ENCODE peak calls at places on chromosomes 1 and 21, in six cellular contexts. P, Q, T, F, B and N are unnamed samples.

GRCh38 chr1:38953433-38953860 is 11.8 kb upstream of the RHBDL2 start:
- DNase-seq in P (no peak), Q (no peak), T (no peak), F (no peak), B (no peak), N (no peak)

GRCh38 chr1:24277420-24278169 is 41.6 kb upstream of the GRHL3 start:
- DNase-seq in P (no peak), Q (no peak), T (no peak), F (peak; percentile 77), B (no peak), N (no peak)

GRCh38 chr1:27655151-27655929 is 16.7 kb downstream of the IFI6 start:
- DNase-seq in P (no peak), Q (no peak), T (no peak), F (no peak), B (no peak), N (no peak)

GRCh38 chr1:174800221-174800791 is 199.4 kb upstream of the CACYBP start:
- DNase-seq in P (no peak), Q (no peak), T (peak; percentile 6), F (no peak), B (no peak), N (no peak)

GRCh38 chr1:113530021-113530420 is 139.7 kb downstream of the MAGI3 start:
- DNase-seq in P (no peak), Q (no peak), T (no peak), F (no peak), B (no peak), N (no peak)

GRCh38 chr1:6351480-6352137 is 42.0 kb downstream of the ACOT7 start:
- DNase-seq in P (no peak), Q (peak; percentile 60), T (no peak), F (no peak), B (no peak), N (no peak)

GRCh38 chr1:205536759-205537361 is 32.4 kb downstream of the CDK18 start:
- DNase-seq in P (no peak), Q (no peak), T (no peak), F (no peak), B (peak; percentile 71), N (peak; percentile 43)

GRCh38 chr1:76491737-76492136 is 375.5 kb upstream of the ST6GALNAC5 start:
- DNase-seq in P (no peak), Q (no peak), T (no peak), F (no peak), B (no peak), N (no peak)

GRCh38 chr1:18233176-18233864 is 125.7 kb downstream of the IGSF21 start:
- DNase-seq in P (no peak), Q (no peak), T (no peak), F (no peak), B (no peak), N (no peak)

GRCh38 chr1:75594327-75594726 is 16.6 kb downstream of the SLC44A5 start:
- DNase-seq in P (no peak), Q (no peak), T (no peak), F (no peak), B (no peak), N (no peak)

GRCh38 chr1:228555074-228555989 is 68.2 kb downstream of the RNF187 start:
- DNase-seq in P (no peak), Q (no peak), T (peak; percentile 17), F (no peak), B (peak; percentile 77), N (no peak)

GRCh38 chr21:37358392-37358791 is 8.2 kb upstream of the DYRK1A start:
- DNase-seq in P (no peak), Q (no peak), T (no peak), F (no peak), B (no peak), N (no peak)

GRCh38 chr1:67144696-67145095 is 9.9 kb upstream of the C1orf141 start:
- DNase-seq in P (no peak), Q (no peak), T (peak; percentile 26), F (no peak), B (no peak), N (no peak)
- TF ChIP-seq CTCF in P (peak; percentile 37), Q (no peak), T (peak; percentile 83), F (peak; percentile 37), B (no peak), N (peak; percentile 62)

GRCh38 chr1:111346089-111346885 is 55.6 kb downstream of the CHIA start:
- DNase-seq in P (peak; percentile 87), Q (peak; percentile 77), T (peak; percentile 87), F (peak; percentile 78), B (peak; percentile 89), N (peak; percentile 92)
- TF ChIP-seq CTCF in P (peak; percentile 35), Q (no peak), T (no peak), F (no peak), B (no peak), N (peak; percentile 21)

DNA sequence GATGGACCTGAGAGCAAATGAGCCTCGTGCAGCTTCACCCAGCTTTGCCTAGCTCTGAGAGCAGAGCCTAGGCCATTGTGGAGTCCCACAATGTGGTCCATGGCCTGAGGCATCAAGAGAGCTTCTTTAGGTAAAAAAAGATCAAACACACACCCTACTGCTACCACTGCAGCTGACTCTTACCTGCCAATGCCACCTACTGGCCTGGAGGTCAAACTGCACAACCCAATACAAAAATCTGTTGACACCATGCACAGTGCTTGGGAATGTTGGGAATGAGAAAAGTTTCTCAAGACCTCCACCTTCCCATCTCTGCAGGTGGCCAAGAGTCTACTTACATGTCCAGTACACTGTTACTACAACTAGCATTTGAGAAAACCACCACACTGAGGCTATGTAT is 60.6 kb downstream of the UCHL5 start:
- DNase-seq in P (no peak), Q (no peak), T (no peak), F (no peak), B (no peak), N (no peak)
- TF ChIP-seq CTCF in P (no peak), Q (peak; percentile 15), T (no peak), F (peak; percentile 24), B (no peak), N (peak; percentile 37)

DNA sequence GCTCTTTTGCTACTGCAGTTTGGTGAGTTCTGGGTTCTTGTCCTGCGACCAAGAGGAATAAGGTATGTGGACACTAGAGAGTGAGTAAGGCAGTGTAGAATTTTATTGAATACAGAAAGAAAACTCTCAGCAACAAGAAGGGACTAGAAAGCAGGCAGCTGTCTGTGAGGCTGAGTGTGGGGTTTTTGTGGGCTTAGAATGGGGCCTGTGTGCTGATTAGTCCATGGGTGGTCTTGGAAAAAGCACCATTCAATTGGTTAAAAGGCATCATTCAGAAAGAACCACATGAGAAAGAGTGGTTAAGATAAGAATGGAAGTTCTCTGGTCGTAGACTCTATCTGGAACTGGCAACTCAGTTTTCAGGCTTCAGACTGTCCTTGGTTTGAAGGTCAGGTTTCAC is 298.8 kb downstream of the TGFB2 start:
- DNase-seq in P (no peak), Q (no peak), T (no peak), F (no peak), B (no peak), N (no peak)
- TF ChIP-seq CTCF in P (no peak), Q (no peak), T (no peak), F (no peak), B (no peak), N (no peak)

GRCh38 chr1:194102607-194103006 is 916.2 kb upstream of the B3GALT2 start:
- DNase-seq in P (no peak), Q (no peak), T (no peak), F (no peak), B (no peak), N (no peak)
- TF ChIP-seq CTCF in P (no peak), Q (no peak), T (no peak), F (no peak), B (no peak), N (no peak)

GRCh38 chr1:180231506-180232420 is 1.7 kb downstream of the LHX4 start:
- DNase-seq in P (no peak), Q (no peak), T (no peak), F (peak; percentile 43), B (no peak), N (no peak)
- TF ChIP-seq CTCF in P (no peak), Q (no peak), T (no peak), F (no peak), B (no peak), N (no peak)

DNA sequence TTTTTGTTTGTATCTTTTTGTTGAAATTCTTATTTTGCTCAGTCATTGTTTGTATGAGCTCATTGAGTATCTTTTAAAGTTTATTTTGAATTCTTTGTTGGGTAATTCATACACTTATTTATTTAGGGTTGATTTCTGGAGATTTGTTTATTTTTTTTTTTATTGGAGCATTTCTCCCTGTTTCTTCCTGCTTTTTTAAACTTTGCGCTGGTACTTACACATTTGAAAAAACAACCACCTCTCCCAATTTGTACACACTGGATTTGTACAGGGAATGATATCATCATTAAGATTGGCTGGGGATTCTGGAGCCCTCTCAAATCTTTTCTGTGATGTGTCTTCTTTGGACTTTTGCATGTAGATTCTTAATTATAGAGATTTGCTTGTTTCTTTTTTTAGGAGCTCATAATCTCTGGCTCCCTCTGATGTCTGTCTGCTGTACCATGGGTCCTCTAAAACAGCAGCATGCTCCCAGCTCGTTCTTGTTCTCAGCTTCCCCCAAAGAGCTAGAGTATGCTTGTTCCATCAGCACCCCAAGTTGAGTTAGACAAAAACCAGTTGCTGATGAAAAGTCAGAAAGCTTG is 310.7 kb downstream of the DUSP10 start:
- DNase-seq in P (no peak), Q (no peak), T (no peak), F (peak; percentile 53), B (no peak), N (no peak)
- TF ChIP-seq CTCF in P (no peak), Q (peak; percentile 48), T (no peak), F (peak; percentile 49), B (no peak), N (no peak)